ENCODE peak calls at places on chromosomes 1 and 21, in six cellular contexts. E is Kasumi-1; N is Calu3; W is lower lobe of right lung; M is stimulated activated naive B cell treated with anti-CD40 and anti-IgM and Interleukin-4, amounts not matched to agents 10 μg/mL and 1 μg/mL and 100 μg/mL, for 72 hours; H is AG20443. F is an unnamed sample.
A peak's percentile ranks its signal among the peaks of the same experiment; 100 is the strongest.

GRCh38 chr1:229341811-229342304 is 989 bp downstream of the CCSAP start:
- DNase-seq in E (peak; percentile 64), N (no peak), W (no peak), M (no peak), H (no peak), F (no peak)

GRCh38 chr1:44076093-44076492 is 42.5 kb upstream of the KLF17 start:
- DNase-seq in E (no peak), N (no peak), W (no peak), M (no peak), H (no peak), F (no peak)

GRCh38 chr1:183023601-183024351 is 556 bp downstream of the LAMC1 start:
- DNase-seq in E (peak; percentile 48), N (peak; percentile 94), W (peak; percentile 85), M (peak; percentile 73), H (peak; percentile 36), F (no peak)

GRCh38 chr21:10425856-10426255 is 95.5 kb upstream of the TPTE start:
- DNase-seq in E (no peak), N (no peak), W (no peak), M (no peak), H (peak; percentile 14), F (no peak)

GRCh38 chr1:180098242-180098995 is 56.2 kb upstream of the QSOX1 start:
- DNase-seq in E (no peak), N (no peak), W (no peak), M (no peak), H (peak; percentile 45), F (no peak)

GRCh38 chr1:153527023-153527724 is 8.6 kb downstream of the S100A6 start:
- DNase-seq in E (no peak), N (no peak), W (no peak), M (no peak), H (no peak), F (no peak)

GRCh38 chr1:119702384-119702783 is 9.3 kb upstream of the PHGDH start:
- DNase-seq in E (no peak), N (no peak), W (no peak), M (no peak), H (peak; percentile 44), F (no peak)

GRCh38 chr1:3306583-3307285 is 147.7 kb upstream of the ARHGEF16 start:
- DNase-seq in E (no peak), N (no peak), W (no peak), M (no peak), H (no peak), F (no peak)

GRCh38 chr1:177847843-177848242 is 122.0 kb downstream of the SEC16B start:
- DNase-seq in E (no peak), N (no peak), W (no peak), M (no peak), H (peak; percentile 81), F (no peak)

GRCh38 chr1:150613061-150613920 is 16.1 kb downstream of the ENSA start:
- DNase-seq in E (peak; percentile 94), N (peak; percentile 45), W (no peak), M (peak; percentile 59), H (peak; percentile 62), F (no peak)

F was measured in Jurkat, Clone E6-1.